ENCODE peak calls at places on chromosomes 3 and 15, in five cellular contexts. M is CD14-positive monocyte, U is Calu3, C is activated gamma-delta T cell treated with Interleukin-2 at 50 U/mL for 16 hours, D is substantia nigra. N is an unnamed sample.

GRCh38 chr15:77504310-77504709 is 83.6 kb downstream of the HMG20A start:
- DNase-seq in M (no peak), U (no peak), C (no peak), D (no peak), N (no peak)

GRCh38 chr3:190016966-190017365 is 103.7 kb downstream of the P3H2 start:
- DNase-seq in M (no peak), U (no peak), C (no peak), D (no peak), N (no peak)

GRCh38 chr3:147987549-147987948 is 578.4 kb downstream of the ZIC1 start:
- DNase-seq in M (no peak), U (no peak), C (no peak), D (no peak), N (no peak)

GRCh38 chr3:149577801-149578200 is 80.0 kb downstream of the WWTR1 start:
- DNase-seq in M (no peak), U (no peak), C (no peak), D (no peak), N (no peak)

GRCh38 chr3:12566976-12567375 is 10.1 kb downstream of the MKRN2 start:
- DNase-seq in M (no peak), U (no peak), C (no peak), D (no peak), N (no peak)

GRCh38 chr15:90400759-90401314 is 12.8 kb downstream of the IQGAP1 start:
- DNase-seq in M (peak), U (peak), C (peak), D (no peak), N (peak)

GRCh38 chr3:50604628-50605588 is 6.7 kb downstream of the CISH start:
- DNase-seq in M (no peak), U (no peak), C (no peak), D (no peak), N (no peak)

GRCh38 chr3:148950806-148951205 is 40.5 kb upstream of the GYG1 start:
- DNase-seq in M (no peak), U (no peak), C (no peak), D (no peak), N (no peak)

GRCh38 chr15:84598993-84599392 is 1.8 kb upstream of the ZSCAN2 start:
- DNase-seq in M (no peak), U (peak), C (no peak), D (peak), N (no peak)

GRCh38 chr3:185639632-185640206 is 53.6 kb downstream of the SENP2 start:
- DNase-seq in M (no peak), U (no peak), C (no peak), D (no peak), N (no peak)

GRCh38 chr15:75171408-75171807 is 30.3 kb upstream of the C15orf39 start:
- DNase-seq in M (no peak), U (peak), C (no peak), D (no peak), N (peak)

GRCh38 chr3:123143669-123144411 is 57.9 kb upstream of the SEC22A start:
- DNase-seq in M (no peak), U (no peak), C (no peak), D (no peak), N (no peak)

GRCh38 chr3:115713247-115713646 is 89.9 kb downstream of the GAP43 start:
- DNase-seq in M (no peak), U (no peak), C (no peak), D (no peak), N (no peak)

GRCh38 chr3:60513241-60513640 is 738.0 kb downstream of the FHIT start:
- DNase-seq in M (no peak), U (no peak), C (no peak), D (no peak), N (no peak)

GRCh38 chr3:140629351-140630137 is 48.3 kb upstream of the TRIM42 start:
- DNase-seq in M (no peak), U (peak), C (no peak), D (no peak), N (no peak)

GRCh38 chr3:172104471-172105072 is 65.2 kb downstream of the FNDC3B start:
- DNase-seq in M (no peak), U (no peak), C (no peak), D (no peak), N (no peak)

GRCh38 chr15:74055804-74056203 is 26.5 kb downstream of the GOLGA6A start:
- DNase-seq in M (no peak), U (no peak), C (no peak), D (no peak), N (no peak)

GRCh38 chr3:20161714-20162113 is 24.3 kb downstream of the SGO1 start:
- DNase-seq in M (no peak), U (no peak), C (no peak), D (no peak), N (no peak)

GRCh38 chr3:83514130-83514914 is 1444.5 kb upstream of the CADM2 start:
- DNase-seq in M (no peak), U (peak), C (no peak), D (no peak), N (no peak)

GRCh38 chr3:66177026-66177425 is 43.8 kb upstream of the SLC25A26 start:
- DNase-seq in M (no peak), U (no peak), C (no peak), D (no peak), N (no peak)

GRCh38 chr3:97930018-97930417 is 42.2 kb downstream of the RIOX2 start:
- DNase-seq in M (no peak), U (no peak), C (no peak), D (no peak), N (no peak)

GRCh38 chr3:42190701-42191442 is 75.1 kb downstream of the CCK start:
- DNase-seq in M (no peak), U (peak), C (peak), D (no peak), N (no peak)

GRCh38 chr3:51544011-51544775 is 5.7 kb downstream of the RAD54L2 start:
- DNase-seq in M (no peak), U (no peak), C (no peak), D (no peak), N (no peak)

GRCh38 chr15:66224946-66225345 is 28.6 kb downstream of the MEGF11 start:
- DNase-seq in M (no peak), U (no peak), C (no peak), D (no peak), N (no peak)

GRCh38 chr3:151178208-151178845 is 24.7 kb downstream of the GPR171 start:
- DNase-seq in M (no peak), U (peak), C (no peak), D (no peak), N (no peak)

GRCh38 chr3:61743067-61743466 is 181.7 kb downstream of the PTPRG start:
- DNase-seq in M (no peak), U (no peak), C (no peak), D (no peak), N (no peak)

N was measured in SIG-M5.